ENCODE peak calls at places on chromosomes 5 and 9, in nine cellular contexts. S is stimulated activated CD8-positive, alpha-beta memory T cell treated with anti-CD3 and anti-CD28 coated beads, Interleukin-7, amount 100 ng/mL, for 24 hours; K is left lung; P is EH; F is dorsolateral prefrontal cortex; U is right atrium auricular region; B is psoas muscle; Y is A549; G is SW480. M is an unnamed sample.
A peak's percentile ranks its signal among the peaks of the same experiment; 100 is the strongest.

GRCh38 chr5:10563940-10564837 is at the start of gene ANKRD33B:
- DNase-seq in K (peak; percentile 60), Y (peak; percentile 77), G (peak; percentile 63), P (peak; percentile 79), F (peak; percentile 49), U (no peak), B (peak; percentile 71), S (peak; percentile 53), M (peak; percentile 77)

GRCh38 chr9:31210982-31211570 is 1173.4 kb upstream of the ACO1 start:
- DNase-seq in S (no peak), Y (peak; percentile 35), U (no peak), K (no peak), B (no peak), P (no peak), G (no peak), F (no peak), M (no peak)

GRCh38 chr9:4117835-4118610 is 181.8 kb downstream of the GLIS3 start:
- DNase-seq in Y (peak; percentile 31), B (peak; percentile 47), G (no peak), U (no peak), P (no peak), K (no peak), F (no peak), S (peak; percentile 37), M (no peak)

GRCh38 chr5:55096860-55097259 is 5.6 kb upstream of the GZMA start:
- DNase-seq in P (no peak), G (no peak), U (no peak), Y (no peak), F (no peak), S (no peak), K (no peak), B (no peak), M (no peak)

GRCh38 chr5:171750316-171750788 is 35.3 kb upstream of the SMIM23 start:
- DNase-seq in Y (peak; percentile 29), G (no peak), K (no peak), B (peak; percentile 83), S (no peak), U (peak; percentile 85), P (peak; percentile 14), F (no peak), M (no peak)

GRCh38 chr5:6765612-6766525 is 52.6 kb downstream of the TENT4A start:
- DNase-seq in F (peak; percentile 75), B (peak; percentile 83), P (peak; percentile 74), K (peak; percentile 86), Y (peak; percentile 90), U (peak; percentile 71), G (peak; percentile 73), S (peak; percentile 40), M (peak; percentile 83)

GRCh38 chr9:110650991-110651411 is 17.6 kb upstream of the MUSK start:
- DNase-seq in B (no peak), K (no peak), Y (no peak), P (peak; percentile 98), G (no peak), U (no peak), S (no peak), F (no peak), M (no peak)

GRCh38 chr9:127974769-127975261 is 6.0 kb downstream of the EEIG1 start:
- DNase-seq in K (no peak), U (no peak), G (no peak), S (no peak), P (peak; percentile 48), Y (no peak), B (peak; percentile 77), F (no peak), M (peak; percentile 87)

GRCh38 chr9:4068449-4068848 is 231.4 kb downstream of the GLIS3 start:
- DNase-seq in Y (peak; percentile 44), G (no peak), K (no peak), P (no peak), F (no peak), S (no peak), B (no peak), U (no peak), M (no peak)

GRCh38 chr5:57871496-57871895 is 388.9 kb upstream of the ACTBL2 start:
- DNase-seq in G (no peak), B (no peak), F (no peak), U (no peak), P (no peak), Y (no peak), S (no peak), K (no peak), M (no peak)

GRCh38 chr9:68497629-68498028 is 43.1 kb downstream of the TMEM252 start:
- DNase-seq in P (no peak), F (no peak), U (no peak), B (no peak), Y (no peak), K (no peak), S (no peak), G (no peak), M (no peak)

GRCh38 chr5:130400091-130400490 is 495.8 kb downstream of the CHSY3 start:
- DNase-seq in U (no peak), G (no peak), F (no peak), B (no peak), S (no peak), K (no peak), P (peak; percentile 46), Y (peak; percentile 52), M (no peak)

GRCh38 chr5:56094579-56095361 is 100.0 kb upstream of the IL6ST start:
- DNase-seq in G (no peak), P (no peak), K (no peak), S (peak; percentile 27), F (no peak), Y (no peak), U (no peak), B (no peak), M (no peak)

GRCh38 chr5:141963706-141964105 is 5.2 kb upstream of the RNF14 start:
- DNase-seq in G (no peak), B (no peak), U (no peak), S (no peak), K (no peak), Y (no peak), F (no peak), P (no peak), M (no peak)

GRCh38 chr9:80501635-80502034 is 929.9 kb downstream of the TLE4 start:
- DNase-seq in Y (no peak), G (no peak), F (no peak), S (no peak), U (no peak), P (no peak), B (no peak), K (no peak), M (no peak)

GRCh38 chr9:136075881-136076678 is 19.0 kb downstream of the NACC2 start:
- DNase-seq in F (no peak), U (no peak), P (no peak), Y (no peak), K (no peak), B (peak; percentile 25), S (no peak), G (no peak), M (no peak)

GRCh38 chr9:36748322-36748899 is 175.7 kb downstream of the MELK start:
- DNase-seq in S (no peak), Y (peak; percentile 35), B (no peak), U (no peak), G (no peak), P (peak; percentile 65), K (peak; percentile 38), F (no peak), M (no peak)

GRCh38 chr5:168879929-168880328 is 300.8 kb upstream of the PANK3 start:
- DNase-seq in F (no peak), G (no peak), U (no peak), B (no peak), S (no peak), P (peak; percentile 10), K (no peak), Y (peak; percentile 23), M (no peak)

GRCh38 chr5:55062039-55062779 is 38.2 kb downstream of the GZMK start:
- DNase-seq in K (no peak), Y (no peak), S (peak; percentile 21), U (no peak), P (no peak), G (peak; percentile 59), F (no peak), B (no peak), M (no peak)

GRCh38 chr9:128903871-128904371 is 16.9 kb upstream of the PHYHD1 start:
- DNase-seq in F (no peak), Y (no peak), G (no peak), S (no peak), K (no peak), U (no peak), B (no peak), P (peak; percentile 52), M (no peak)

M was measured in head of caudate nucleus.